ENCODE peak calls at places on chromosome 11, in seven cellular contexts. G is GM23338, J is A549, X is K562, P is HCT116, D is GM12878, I is SK-N-SH. L is an unnamed sample.

GRCh38 chr11:128715691-128716153 is 21.9 kb downstream of the FLI1 start:
- DNase-seq in G (no peak), J (no peak), X (no peak), P (no peak), D (no peak), I (no peak), L (no peak)

GRCh38 chr11:74559934-74560309 is 32.5 kb upstream of the POLD3 start:
- DNase-seq in G (no peak), J (no peak), X (no peak), P (no peak), D (no peak), I (no peak), L (no peak)

GRCh38 chr11:119422505-119423416 is at the start of gene THY1:
- DNase-seq in G (peak; percentile 88), J (no peak), X (peak; percentile 25), P (no peak), D (no peak), I (peak; percentile 96), L (no peak)

GRCh38 chr11:87421422-87421821 is 383.7 kb downstream of the TMEM135 start:
- DNase-seq in G (peak; percentile 93), J (peak; percentile 83), X (peak; percentile 75), P (peak; percentile 68), D (peak; percentile 27), I (peak; percentile 56), L (peak; percentile 80)

GRCh38 chr11:119374632-119375394 is 6.7 kb downstream of the USP2 start:
- DNase-seq in G (no peak), J (no peak), X (peak; percentile 59), P (no peak), D (no peak), I (peak; percentile 90), L (no peak)

GRCh38 chr11:69373251-69373635 is 79.3 kb downstream of the MYEOV start:
- DNase-seq in G (no peak), J (no peak), X (no peak), P (no peak), D (no peak), I (no peak), L (no peak)

GRCh38 chr11:2378527-2379210 is 1.6 kb downstream of the CD81 start:
- DNase-seq in G (no peak), J (no peak), X (no peak), P (no peak), D (no peak), I (peak; percentile 83), L (no peak)

GRCh38 chr11:72821221-72821919 is 7.2 kb downstream of the ATG16L2 start:
- DNase-seq in G (peak; percentile 54), J (no peak), X (peak; percentile 55), P (no peak), D (no peak), I (no peak), L (no peak)

GRCh38 chr11:10456519-10456918 is 1.5 kb downstream of the AMPD3 start:
- DNase-seq in G (no peak), J (no peak), X (peak; percentile 35), P (no peak), D (no peak), I (no peak), L (no peak)

GRCh38 chr11:110455718-110456117 is 26.0 kb downstream of the FDX1 start:
- DNase-seq in G (no peak), J (no peak), X (no peak), P (no peak), D (peak; percentile 17), I (no peak), L (no peak)
- H3K4me3 ChIP-seq in G (no peak overlapping the region), J (no peak overlapping the region), X (no peak overlapping the region), P (no peak overlapping the region), D (no peak overlapping the region), I (no peak overlapping the region), L (no peak overlapping the region)

DNA sequence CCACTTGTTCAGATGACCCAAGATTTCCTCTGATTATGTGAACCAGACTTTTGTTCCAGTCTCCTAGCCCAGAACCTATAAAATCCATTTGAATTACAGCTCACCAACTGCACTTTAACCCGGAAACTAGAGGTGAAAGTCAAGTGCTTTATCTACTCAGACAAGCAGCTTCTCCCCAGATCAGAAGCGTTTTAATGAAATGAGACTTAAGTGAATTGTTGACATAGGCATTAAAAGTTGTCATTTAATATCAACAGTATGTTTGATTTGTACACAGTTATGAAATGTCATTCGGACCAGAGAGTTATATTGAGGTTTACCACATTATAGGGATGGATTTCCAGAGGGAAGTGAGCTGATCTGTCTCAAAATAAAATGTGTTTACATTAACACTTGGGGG is 52.0 kb downstream of the CADM1 start:
- DNase-seq in G (no peak), J (peak; percentile 16), X (no peak), P (no peak), D (no peak), I (no peak), L (no peak)
- TF ChIP-seq REST in G (no peak), J (no peak), X (no peak), P (no peak), D (no peak), I (no peak), L (no peak)

GRCh38 chr11:94755494-94755893 is 12.7 kb upstream of the AMOTL1 start:
- DNase-seq in G (no peak), J (no peak), X (peak; percentile 55), P (no peak), D (no peak), I (no peak), L (no peak)
- H3K27ac ChIP-seq in G (no peak overlapping the region), J (no peak overlapping the region), X (no peak overlapping the region), P (no peak overlapping the region), D (no peak overlapping the region), I (no peak overlapping the region), L (no peak overlapping the region)

DNA sequence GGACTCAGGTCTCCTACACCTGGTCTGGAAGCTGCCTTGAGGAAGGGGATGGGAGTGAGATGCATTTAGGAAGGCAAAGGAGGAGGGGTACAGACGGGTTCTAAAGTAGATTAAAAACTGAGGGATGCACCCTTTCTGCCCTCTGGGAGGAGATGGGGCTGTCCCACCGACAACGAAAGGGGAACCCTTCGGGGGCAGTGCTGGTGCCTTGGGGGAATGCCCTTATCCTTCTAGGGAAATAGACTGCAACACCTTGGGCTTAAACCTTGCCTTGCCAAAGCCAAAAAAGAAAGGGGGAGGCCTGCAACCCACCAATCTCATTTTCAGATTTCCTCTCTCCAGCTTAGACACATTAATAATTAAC is 89.8 kb downstream of the PLEKHA7 start:
- DNase-seq in G (no peak), J (no peak), X (no peak), P (no peak), D (no peak), I (no peak), L (no peak)
- H3K4me3 ChIP-seq in G (peak overlapping the region; percentile 83), J (peak overlapping the region; percentile 48), X (no peak overlapping the region), P (peak overlapping the region; percentile 68), D (peak overlapping the region; percentile 64), I (no peak overlapping the region), L (peak overlapping the region; percentile 31)

GRCh38 chr11:15707194-15707593 is 592.5 kb downstream of the INSC start:
- DNase-seq in G (no peak), J (no peak), X (no peak), P (no peak), D (no peak), I (peak; percentile 15), L (no peak)

GRCh38 chr11:15705886-15706285 is 591.2 kb downstream of the INSC start:
- DNase-seq in G (no peak), J (no peak), X (no peak), P (no peak), D (no peak), I (no peak), L (no peak)

GRCh38 chr11:15710593-15711260 is 596.0 kb downstream of the INSC start:
- DNase-seq in G (peak; percentile 14), J (no peak), X (no peak), P (no peak), D (no peak), I (no peak), L (no peak)

GRCh38 chr11:15711311-15711710 is 596.6 kb downstream of the INSC start:
- DNase-seq in G (peak; percentile 75), J (no peak), X (no peak), P (no peak), D (no peak), I (no peak), L (no peak)

DNA sequence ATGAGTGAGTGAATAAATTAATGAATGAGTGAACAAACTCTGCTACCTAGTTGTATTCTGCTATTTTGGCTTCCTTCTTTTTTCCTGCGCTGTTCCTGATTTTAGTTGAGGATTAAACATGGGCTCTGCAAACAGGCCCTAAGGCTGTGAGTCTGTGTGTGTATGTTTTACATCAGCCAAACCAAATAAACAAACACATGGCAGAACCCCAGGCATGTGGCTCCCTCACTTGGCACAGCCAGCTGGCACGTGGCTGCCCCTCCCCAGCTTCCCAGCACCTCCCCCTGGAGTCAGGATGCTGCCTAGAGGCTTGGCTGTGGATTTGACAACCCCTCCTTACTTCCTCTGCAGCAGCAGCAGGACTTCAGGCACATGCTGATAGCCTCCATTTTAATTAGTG is 593.2 kb downstream of the INSC start:
- DNase-seq in G (peak; percentile 11), J (peak; percentile 33), X (no peak), P (no peak), D (no peak), I (peak; percentile 85), L (no peak)
- TF ChIP-seq REST in G (no peak), J (no peak), X (no peak), P (no peak), D (no peak), I (no peak), L (no peak)

DNA sequence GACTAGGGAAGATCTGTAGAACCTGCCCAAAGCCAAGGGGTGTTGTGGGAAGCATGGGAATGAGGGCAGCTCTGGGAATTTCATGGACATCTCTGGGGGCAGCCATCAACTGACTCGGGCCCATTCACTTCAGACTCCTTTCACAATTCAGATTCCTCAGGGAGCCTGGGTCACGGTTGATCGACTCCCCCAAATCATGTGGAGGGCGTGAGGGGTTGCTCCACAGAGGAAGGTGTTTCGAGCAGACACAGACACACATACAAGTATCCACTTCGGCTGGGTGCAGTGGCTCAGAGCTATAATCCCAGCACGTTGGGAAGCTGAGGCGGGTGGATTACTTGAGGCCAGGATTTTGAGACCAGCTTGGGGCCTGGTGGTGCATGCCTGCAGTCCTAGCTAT is 15.7 kb downstream of the STX3 start:
- DNase-seq in G (no peak), J (no peak), X (no peak), P (no peak), D (no peak), I (no peak), L (no peak)
- H3K27ac ChIP-seq in G (no peak overlapping the region), J (no peak overlapping the region), X (no peak overlapping the region), P (no peak overlapping the region), D (no peak overlapping the region), I (no peak overlapping the region), L (no peak overlapping the region)

GRCh38 chr11:64868904-64869570 is 9.4 kb downstream of the EHD1 start:
- DNase-seq in G (no peak), J (peak; percentile 60), X (no peak), P (no peak), D (no peak), I (no peak), L (no peak)
- H3K4me3 ChIP-seq in G (no peak overlapping the region), J (peak overlapping the region; percentile 0), X (no peak overlapping the region), P (no peak overlapping the region), D (peak overlapping the region; percentile 62), I (peak overlapping the region; percentile 13), L (peak overlapping the region; percentile 12)

DNA sequence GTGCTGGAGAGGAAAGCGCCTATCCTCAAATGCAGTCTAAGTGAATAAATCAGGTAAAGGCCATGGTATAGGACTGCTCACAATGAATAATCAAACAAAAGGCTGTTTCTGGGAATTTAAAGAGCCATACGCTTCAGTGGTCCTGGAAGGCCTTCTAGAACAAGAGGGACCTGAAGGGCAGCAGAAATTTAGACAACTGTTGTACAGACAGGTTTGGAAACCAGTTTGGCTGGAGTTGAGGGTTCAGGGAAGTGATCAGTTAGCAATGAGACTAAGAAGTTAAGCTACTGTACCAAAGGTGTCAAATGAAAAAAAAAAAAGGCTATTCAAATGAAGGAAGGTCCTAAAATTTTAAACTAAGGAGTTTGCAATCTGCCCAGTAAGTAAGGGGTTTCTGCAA is 56.6 kb upstream of the SCUBE2 start:
- DNase-seq in G (no peak), J (no peak), X (no peak), P (no peak), D (no peak), I (no peak), L (no peak)
- TF ChIP-seq REST in G (no peak), J (no peak), X (no peak), P (no peak), D (no peak), I (no peak), L (no peak)

L was measured in Panc1.